ENCODE peak calls at places on chromosome X, in seven cellular contexts. One of them, this sample, is unnamed.

GRCh38 chrX:15299945-15300851 is 15.2 kb downstream of the ASB11 start:
- DNase-seq in NCI-H446: peak; percentile 41
- DNase-seq in retinal pigment epithelial cell: no peak
- DNase-seq in DMS153: no peak
- DNase-seq in CD8-positive, alpha-beta memory T cell: no peak
- DNase-seq in fibroblast of mammary gland: peak; percentile 28
- DNase-seq in Right ventricle myocardium superior: no peak
- DNase-seq in this sample: no peak

GRCh38 chrX:140141444-140142029 is 176.2 kb upstream of the CXorf66 start:
- DNase-seq in fibroblast of mammary gland: peak; percentile 29
- DNase-seq in DMS153: peak; percentile 3
- DNase-seq in NCI-H446: peak; percentile 24
- DNase-seq in retinal pigment epithelial cell: no peak
- DNase-seq in CD8-positive, alpha-beta memory T cell: no peak
- DNase-seq in Right ventricle myocardium superior: no peak
- DNase-seq in this sample: peak; percentile 13

GRCh38 chrX:40871385-40872082 is 136.2 kb upstream of the MED14 start:
- DNase-seq in DMS153: no peak
- DNase-seq in NCI-H446: peak; percentile 30
- DNase-seq in Right ventricle myocardium superior: no peak
- DNase-seq in retinal pigment epithelial cell: no peak
- DNase-seq in fibroblast of mammary gland: peak; percentile 29
- DNase-seq in CD8-positive, alpha-beta memory T cell: no peak
- DNase-seq in this sample: no peak

GRCh38 chrX:47351706-47352105 is 18.7 kb upstream of the ZNF157 start:
- DNase-seq in NCI-H446: no peak
- DNase-seq in DMS153: no peak
- DNase-seq in retinal pigment epithelial cell: no peak
- DNase-seq in fibroblast of mammary gland: peak; percentile 78
- DNase-seq in Right ventricle myocardium superior: no peak
- DNase-seq in CD8-positive, alpha-beta memory T cell: no peak
- DNase-seq in this sample: no peak

GRCh38 chrX:38320819-38321218 is 6.5 kb downstream of the RPGR start:
- DNase-seq in retinal pigment epithelial cell: no peak
- DNase-seq in DMS153: no peak
- DNase-seq in fibroblast of mammary gland: no peak
- DNase-seq in NCI-H446: no peak
- DNase-seq in Right ventricle myocardium superior: no peak
- DNase-seq in CD8-positive, alpha-beta memory T cell: no peak
- DNase-seq in this sample: no peak

GRCh38 chrX:103644125-103644524 is 15.3 kb downstream of the TCEAL1 start:
- DNase-seq in Right ventricle myocardium superior: no peak
- DNase-seq in DMS153: no peak
- DNase-seq in CD8-positive, alpha-beta memory T cell: no peak
- DNase-seq in NCI-H446: no peak
- DNase-seq in fibroblast of mammary gland: no peak
- DNase-seq in retinal pigment epithelial cell: no peak
- DNase-seq in this sample: no peak

GRCh38 chrX:9532349-9532748 is 67.5 kb downstream of the TBL1X start:
- DNase-seq in DMS153: no peak
- DNase-seq in NCI-H446: no peak
- DNase-seq in Right ventricle myocardium superior: peak; percentile 68
- DNase-seq in CD8-positive, alpha-beta memory T cell: no peak
- DNase-seq in retinal pigment epithelial cell: no peak
- DNase-seq in fibroblast of mammary gland: peak; percentile 65
- DNase-seq in this sample: no peak

GRCh38 chrX:132407704-132408103 is 81.1 kb downstream of the MBNL3 start:
- DNase-seq in DMS153: no peak
- DNase-seq in CD8-positive, alpha-beta memory T cell: no peak
- DNase-seq in retinal pigment epithelial cell: no peak
- DNase-seq in NCI-H446: no peak
- DNase-seq in Right ventricle myocardium superior: no peak
- DNase-seq in fibroblast of mammary gland: no peak
- DNase-seq in this sample: no peak

GRCh38 chrX:40465735-40466551 is 114.8 kb upstream of the ATP6AP2 start:
- DNase-seq in DMS153: no peak
- DNase-seq in NCI-H446: no peak
- DNase-seq in retinal pigment epithelial cell: no peak
- DNase-seq in Right ventricle myocardium superior: no peak
- DNase-seq in CD8-positive, alpha-beta memory T cell: no peak
- DNase-seq in fibroblast of mammary gland: peak; percentile 1
- DNase-seq in this sample: no peak

GRCh38 chrX:109774136-109774535 is 41.1 kb upstream of the ACSL4 start:
- DNase-seq in retinal pigment epithelial cell: no peak
- DNase-seq in Right ventricle myocardium superior: no peak
- DNase-seq in NCI-H446: no peak
- DNase-seq in CD8-positive, alpha-beta memory T cell: no peak
- DNase-seq in DMS153: no peak
- DNase-seq in fibroblast of mammary gland: peak; percentile 34
- DNase-seq in this sample: no peak

GRCh38 chrX:130170752-130171445 is 863 bp upstream of the RAB33A start:
- DNase-seq in fibroblast of mammary gland: no peak
- DNase-seq in retinal pigment epithelial cell: peak; percentile 55
- DNase-seq in NCI-H446: peak; percentile 72
- DNase-seq in Right ventricle myocardium superior: peak; percentile 62
- DNase-seq in CD8-positive, alpha-beta memory T cell: peak; percentile 75
- DNase-seq in DMS153: peak; percentile 72
- DNase-seq in this sample: peak; percentile 80

GRCh38 chrX:104565791-104566687 is at the start of gene IL1RAPL2:
- DNase-seq in retinal pigment epithelial cell: no peak
- DNase-seq in NCI-H446: peak; percentile 43
- DNase-seq in DMS153: no peak
- DNase-seq in fibroblast of mammary gland: peak; percentile 28
- DNase-seq in CD8-positive, alpha-beta memory T cell: no peak
- DNase-seq in Right ventricle myocardium superior: no peak
- DNase-seq in this sample: no peak

GRCh38 chrX:72052415-72053090 is 79.2 kb downstream of the RTL5 start:
- DNase-seq in fibroblast of mammary gland: peak; percentile 14
- DNase-seq in Right ventricle myocardium superior: no peak
- DNase-seq in NCI-H446: no peak
- DNase-seq in CD8-positive, alpha-beta memory T cell: no peak
- DNase-seq in retinal pigment epithelial cell: no peak
- DNase-seq in DMS153: no peak
- DNase-seq in this sample: no peak

GRCh38 chrX:110514498-110514897 is 155.8 kb downstream of the RTL9 start:
- DNase-seq in fibroblast of mammary gland: no peak
- DNase-seq in NCI-H446: no peak
- DNase-seq in CD8-positive, alpha-beta memory T cell: no peak
- DNase-seq in DMS153: no peak
- DNase-seq in Right ventricle myocardium superior: no peak
- DNase-seq in retinal pigment epithelial cell: no peak
- DNase-seq in this sample: no peak

GRCh38 chrX:150635952-150636351 is 57.2 kb upstream of the MTMR1 start:
- DNase-seq in retinal pigment epithelial cell: no peak
- DNase-seq in CD8-positive, alpha-beta memory T cell: no peak
- DNase-seq in fibroblast of mammary gland: peak; percentile 83
- DNase-seq in DMS153: no peak
- DNase-seq in Right ventricle myocardium superior: no peak
- DNase-seq in NCI-H446: no peak
- DNase-seq in this sample: no peak

GRCh38 chrX:20363003-20363674 is 96.4 kb upstream of the RPS6KA3 start:
- DNase-seq in DMS153: no peak
- DNase-seq in fibroblast of mammary gland: peak; percentile 31
- DNase-seq in NCI-H446: no peak
- DNase-seq in Right ventricle myocardium superior: no peak
- DNase-seq in retinal pigment epithelial cell: no peak
- DNase-seq in CD8-positive, alpha-beta memory T cell: no peak
- DNase-seq in this sample: no peak

GRCh38 chrX:121389976-121390709 is 342.7 kb downstream of the GLUD2 start:
- DNase-seq in CD8-positive, alpha-beta memory T cell: no peak
- DNase-seq in retinal pigment epithelial cell: no peak
- DNase-seq in Right ventricle myocardium superior: no peak
- DNase-seq in NCI-H446: no peak
- DNase-seq in DMS153: no peak
- DNase-seq in fibroblast of mammary gland: peak; percentile 56
- DNase-seq in this sample: no peak

GRCh38 chrX:38768079-38768478 is 33.2 kb upstream of the MID1IP1 start:
- DNase-seq in NCI-H446: peak; percentile 16
- DNase-seq in fibroblast of mammary gland: peak; percentile 45
- DNase-seq in Right ventricle myocardium superior: no peak
- DNase-seq in DMS153: no peak
- DNase-seq in CD8-positive, alpha-beta memory T cell: no peak
- DNase-seq in retinal pigment epithelial cell: no peak
- DNase-seq in this sample: peak; percentile 51

GRCh38 chrX:67636532-67636931 is 92.7 kb downstream of the AR start:
- DNase-seq in NCI-H446: no peak
- DNase-seq in CD8-positive, alpha-beta memory T cell: no peak
- DNase-seq in DMS153: no peak
- DNase-seq in fibroblast of mammary gland: peak; percentile 37
- DNase-seq in Right ventricle myocardium superior: no peak
- DNase-seq in retinal pigment epithelial cell: no peak
- DNase-seq in this sample: no peak

GRCh38 chrX:120549483-120550452 is 11.0 kb downstream of the CUL4B start:
- DNase-seq in fibroblast of mammary gland: peak; percentile 95
- DNase-seq in CD8-positive, alpha-beta memory T cell: no peak
- DNase-seq in DMS153: no peak
- DNase-seq in NCI-H446: no peak
- DNase-seq in Right ventricle myocardium superior: no peak
- DNase-seq in retinal pigment epithelial cell: peak; percentile 59
- DNase-seq in this sample: no peak

GRCh38 chrX:52988985-52989917 is 30.9 kb upstream of the FAM156A start:
- DNase-seq in CD8-positive, alpha-beta memory T cell: no peak
- DNase-seq in fibroblast of mammary gland: peak; percentile 10
- DNase-seq in retinal pigment epithelial cell: no peak
- DNase-seq in DMS153: no peak
- DNase-seq in Right ventricle myocardium superior: no peak
- DNase-seq in NCI-H446: no peak
- DNase-seq in this sample: no peak

GRCh38 chrX:48996969-48997368 is 5.1 kb downstream of the GRIPAP1 start:
- DNase-seq in NCI-H446: no peak
- DNase-seq in CD8-positive, alpha-beta memory T cell: no peak
- DNase-seq in retinal pigment epithelial cell: no peak
- DNase-seq in fibroblast of mammary gland: no peak
- DNase-seq in DMS153: no peak
- DNase-seq in Right ventricle myocardium superior: no peak
- DNase-seq in this sample: no peak

GRCh38 chrX:47578692-47579091 is 3.5 kb upstream of the TIMP1 start:
- DNase-seq in retinal pigment epithelial cell: no peak
- DNase-seq in DMS153: no peak
- DNase-seq in NCI-H446: no peak
- DNase-seq in Right ventricle myocardium superior: no peak
- DNase-seq in CD8-positive, alpha-beta memory T cell: no peak
- DNase-seq in fibroblast of mammary gland: no peak
- DNase-seq in this sample: no peak

GRCh38 chrX:131634900-131635299 is 91.0 kb downstream of the OR13H1 start:
- DNase-seq in CD8-positive, alpha-beta memory T cell: no peak
- DNase-seq in Right ventricle myocardium superior: no peak
- DNase-seq in retinal pigment epithelial cell: no peak
- DNase-seq in fibroblast of mammary gland: no peak
- DNase-seq in DMS153: no peak
- DNase-seq in NCI-H446: no peak
- DNase-seq in this sample: no peak

This sample was measured in NCI-H748 treated with DMSO at 0.1 percent for 48 hours.